ENCODE peak calls at places on chromosomes 16 and 17, in seven cellular contexts. S, H, M, F, P, O and J are unnamed samples.

GRCh38 chr17:50469005-50469605 is 425 bp upstream of the CHAD start:
- DNase-seq in S (no peak), H (no peak), M (no peak), F (no peak), P (no peak), O (no peak), J (no peak)

GRCh38 chr17:68646626-68647526 is 45.7 kb upstream of the FAM20A start:
- DNase-seq in S (no peak), H (no peak), M (peak; percentile 60), F (no peak), P (no peak), O (no peak), J (peak; percentile 8)

GRCh38 chr16:81730090-81731051 is 48.7 kb upstream of the PLCG2 start:
- DNase-seq in S (peak; percentile 82), H (peak; percentile 37), M (peak; percentile 86), F (peak; percentile 54), P (peak; percentile 93), O (peak; percentile 92), J (peak; percentile 59)

GRCh38 chr16:14300631-14301149 is 229.6 kb downstream of the MRTFB start:
- DNase-seq in S (peak; percentile 43), H (no peak), M (peak; percentile 62), F (peak; percentile 33), P (peak; percentile 74), O (peak; percentile 83), J (peak; percentile 84)

GRCh38 chr16:21336231-21336630 is 58.1 kb upstream of the CRYM start:
- DNase-seq in S (no peak), H (no peak), M (no peak), F (no peak), P (no peak), O (no peak), J (no peak)

GRCh38 chr16:68128577-68129305 is 43.6 kb downstream of the NFATC3 start:
- DNase-seq in S (no peak), H (no peak), M (no peak), F (no peak), P (no peak), O (peak; percentile 31), J (peak; percentile 73)

GRCh38 chr16:63625141-63625540 is 1496.7 kb downstream of the CDH11 start:
- DNase-seq in S (no peak), H (no peak), M (no peak), F (no peak), P (no peak), O (no peak), J (no peak)

GRCh38 chr16:1746693-1747195 is 24.6 kb downstream of the NME3 start:
- DNase-seq in S (no peak), H (no peak), M (no peak), F (no peak), P (no peak), O (peak; percentile 84), J (peak; percentile 24)

GRCh38 chr17:16491703-16492612 is at the start of gene LRRC75A:
- DNase-seq in S (peak; percentile 85), H (peak; percentile 45), M (peak; percentile 66), F (peak; percentile 42), P (peak; percentile 43), O (peak; percentile 57), J (peak; percentile 21)

GRCh38 chr16:9077001-9077809 is 14.2 kb upstream of the HAPSTR1 start:
- DNase-seq in S (no peak), H (no peak), M (no peak), F (peak; percentile 33), P (no peak), O (peak; percentile 79), J (no peak)

GRCh38 chr16:87691686-87692079 is 74.1 kb downstream of the KLHDC4 start:
- DNase-seq in S (no peak), H (no peak), M (no peak), F (no peak), P (no peak), O (no peak), J (no peak)

GRCh38 chr17:82804442-82805191 is 35.2 kb downstream of the ZNF750 start:
- DNase-seq in S (no peak), H (no peak), M (no peak), F (no peak), P (peak; percentile 83), O (no peak), J (no peak)